ENCODE peak calls at places on chromosomes 3 and 15, in ten cellular contexts. One of them, this sample, is unnamed. For H3K4me1, the result is how much of the 10 kb centered on the place peaks cover.

GRCh38 chr3:45488581-45488980 is 100.2 kb downstream of the LARS2 start:
- DNase-seq in pancreas: no peak
- DNase-seq in fibroblast of lung: no peak
- DNase-seq in cardiac muscle cell: no peak
- DNase-seq in OCI-LY7: no peak
- DNase-seq in stomach: no peak
- DNase-seq in psoas muscle: no peak
- DNase-seq in A549: no peak
- DNase-seq in HCT116: no peak
- DNase-seq in naive thymus-derived CD4-positive, alpha-beta T cell: no peak
- DNase-seq in this sample: no peak

GRCh38 chr15:39974656-39975230 is 40.8 kb downstream of the EIF2AK4 start:
- DNase-seq in A549: no peak
- DNase-seq in psoas muscle: no peak
- DNase-seq in cardiac muscle cell: no peak
- DNase-seq in naive thymus-derived CD4-positive, alpha-beta T cell: no peak
- DNase-seq in fibroblast of lung: no peak
- DNase-seq in OCI-LY7: no peak
- DNase-seq in pancreas: no peak
- DNase-seq in stomach: no peak
- DNase-seq in HCT116: no peak
- DNase-seq in this sample: no peak

GRCh38 chr3:37144806-37145205 is 29.6 kb downstream of the LRRFIP2 start:
- DNase-seq in pancreas: no peak
- DNase-seq in stomach: no peak
- DNase-seq in naive thymus-derived CD4-positive, alpha-beta T cell: no peak
- DNase-seq in A549: peak
- DNase-seq in HCT116: no peak
- DNase-seq in OCI-LY7: no peak
- DNase-seq in cardiac muscle cell: no peak
- DNase-seq in fibroblast of lung: no peak
- DNase-seq in psoas muscle: no peak
- DNase-seq in this sample: no peak

GRCh38 chr3:112390783-112391641 is 58.1 kb downstream of the CD200 start:
- DNase-seq in fibroblast of lung: peak
- DNase-seq in A549: no peak
- DNase-seq in pancreas: no peak
- DNase-seq in stomach: no peak
- DNase-seq in cardiac muscle cell: peak
- DNase-seq in HCT116: no peak
- DNase-seq in naive thymus-derived CD4-positive, alpha-beta T cell: peak
- DNase-seq in psoas muscle: no peak
- DNase-seq in OCI-LY7: no peak
- DNase-seq in this sample: no peak

GRCh38 chr3:72613871-72614270 is 234.4 kb downstream of the SHQ1 start:
- DNase-seq in HCT116: no peak
- DNase-seq in fibroblast of lung: no peak
- DNase-seq in OCI-LY7: no peak
- DNase-seq in naive thymus-derived CD4-positive, alpha-beta T cell: no peak
- DNase-seq in A549: no peak
- DNase-seq in cardiac muscle cell: no peak
- DNase-seq in psoas muscle: no peak
- DNase-seq in pancreas: no peak
- DNase-seq in stomach: no peak
- DNase-seq in this sample: no peak

GRCh38 chr3:45981321-45982038 is 14.1 kb downstream of the FYCO1 start:
- DNase-seq in pancreas: no peak
- DNase-seq in naive thymus-derived CD4-positive, alpha-beta T cell: no peak
- DNase-seq in A549: no peak
- DNase-seq in stomach: no peak
- DNase-seq in OCI-LY7: no peak
- DNase-seq in fibroblast of lung: peak
- DNase-seq in HCT116: no peak
- DNase-seq in psoas muscle: no peak
- DNase-seq in cardiac muscle cell: peak
- DNase-seq in this sample: no peak

GRCh38 chr3:17394541-17395179 is 347.8 kb downstream of the TBC1D5 start:
- DNase-seq in OCI-LY7: no peak
- DNase-seq in naive thymus-derived CD4-positive, alpha-beta T cell: no peak
- DNase-seq in cardiac muscle cell: no peak
- DNase-seq in HCT116: no peak
- DNase-seq in stomach: no peak
- DNase-seq in A549: no peak
- DNase-seq in fibroblast of lung: no peak
- DNase-seq in pancreas: no peak
- DNase-seq in psoas muscle: no peak
- DNase-seq in this sample: no peak

GRCh38 chr3:126620743-126621142 is 34.2 kb downstream of the TXNRD3 start:
- DNase-seq in naive thymus-derived CD4-positive, alpha-beta T cell: no peak
- DNase-seq in psoas muscle: no peak
- DNase-seq in cardiac muscle cell: peak
- DNase-seq in fibroblast of lung: peak
- DNase-seq in A549: no peak
- DNase-seq in HCT116: no peak
- DNase-seq in pancreas: no peak
- DNase-seq in OCI-LY7: no peak
- DNase-seq in stomach: no peak
- DNase-seq in this sample: no peak

GRCh38 chr15:73375755-73376305 is 7.1 kb upstream of the HCN4 start:
- DNase-seq in A549: no peak
- DNase-seq in fibroblast of lung: no peak
- DNase-seq in psoas muscle: no peak
- DNase-seq in cardiac muscle cell: no peak
- DNase-seq in OCI-LY7: no peak
- DNase-seq in naive thymus-derived CD4-positive, alpha-beta T cell: no peak
- DNase-seq in HCT116: no peak
- DNase-seq in pancreas: no peak
- DNase-seq in stomach: no peak
- DNase-seq in this sample: no peak

GRCh38 chr3:13108861-13109260 is 35.6 kb upstream of the IQSEC1 start:
- DNase-seq in OCI-LY7: no peak
- DNase-seq in naive thymus-derived CD4-positive, alpha-beta T cell: no peak
- DNase-seq in A549: no peak
- DNase-seq in stomach: no peak
- DNase-seq in pancreas: peak
- DNase-seq in HCT116: no peak
- DNase-seq in psoas muscle: no peak
- DNase-seq in cardiac muscle cell: no peak
- DNase-seq in fibroblast of lung: no peak
- DNase-seq in this sample: peak
- H3K4me1 ChIP-seq in OCI-LY7: under half
- H3K4me1 ChIP-seq in naive thymus-derived CD4-positive, alpha-beta T cell: under half
- H3K4me1 ChIP-seq in A549: under half
- H3K4me1 ChIP-seq in stomach: under half
- H3K4me1 ChIP-seq in pancreas: under half
- H3K4me1 ChIP-seq in HCT116: under half
- H3K4me1 ChIP-seq in psoas muscle: under half
- H3K4me1 ChIP-seq in cardiac muscle cell: under half
- H3K4me1 ChIP-seq in fibroblast of lung: under half
- H3K4me1 ChIP-seq in this sample: under half

GRCh38 chr15:60589253-60589652 is 110.3 kb upstream of the ICE2 start:
- DNase-seq in pancreas: no peak
- DNase-seq in stomach: no peak
- DNase-seq in HCT116: no peak
- DNase-seq in OCI-LY7: no peak
- DNase-seq in A549: no peak
- DNase-seq in fibroblast of lung: no peak
- DNase-seq in cardiac muscle cell: no peak
- DNase-seq in psoas muscle: no peak
- DNase-seq in naive thymus-derived CD4-positive, alpha-beta T cell: peak
- DNase-seq in this sample: no peak

GRCh38 chr15:60584355-60585023 is 105.5 kb upstream of the ICE2 start:
- DNase-seq in psoas muscle: no peak
- DNase-seq in A549: no peak
- DNase-seq in naive thymus-derived CD4-positive, alpha-beta T cell: peak
- DNase-seq in cardiac muscle cell: no peak
- DNase-seq in stomach: no peak
- DNase-seq in OCI-LY7: no peak
- DNase-seq in fibroblast of lung: no peak
- DNase-seq in HCT116: no peak
- DNase-seq in pancreas: no peak
- DNase-seq in this sample: no peak

GRCh38 chr15:60583194-60583593 is 104.3 kb upstream of the ICE2 start:
- DNase-seq in fibroblast of lung: no peak
- DNase-seq in stomach: no peak
- DNase-seq in OCI-LY7: no peak
- DNase-seq in psoas muscle: no peak
- DNase-seq in naive thymus-derived CD4-positive, alpha-beta T cell: no peak
- DNase-seq in A549: no peak
- DNase-seq in HCT116: no peak
- DNase-seq in pancreas: no peak
- DNase-seq in cardiac muscle cell: no peak
- DNase-seq in this sample: no peak

GRCh38 chr15:60583946-60584345 is 105.0 kb upstream of the ICE2 start:
- DNase-seq in cardiac muscle cell: no peak
- DNase-seq in OCI-LY7: no peak
- DNase-seq in fibroblast of lung: no peak
- DNase-seq in naive thymus-derived CD4-positive, alpha-beta T cell: no peak
- DNase-seq in pancreas: no peak
- DNase-seq in A549: peak
- DNase-seq in stomach: no peak
- DNase-seq in HCT116: no peak
- DNase-seq in psoas muscle: no peak
- DNase-seq in this sample: no peak

DNA sequence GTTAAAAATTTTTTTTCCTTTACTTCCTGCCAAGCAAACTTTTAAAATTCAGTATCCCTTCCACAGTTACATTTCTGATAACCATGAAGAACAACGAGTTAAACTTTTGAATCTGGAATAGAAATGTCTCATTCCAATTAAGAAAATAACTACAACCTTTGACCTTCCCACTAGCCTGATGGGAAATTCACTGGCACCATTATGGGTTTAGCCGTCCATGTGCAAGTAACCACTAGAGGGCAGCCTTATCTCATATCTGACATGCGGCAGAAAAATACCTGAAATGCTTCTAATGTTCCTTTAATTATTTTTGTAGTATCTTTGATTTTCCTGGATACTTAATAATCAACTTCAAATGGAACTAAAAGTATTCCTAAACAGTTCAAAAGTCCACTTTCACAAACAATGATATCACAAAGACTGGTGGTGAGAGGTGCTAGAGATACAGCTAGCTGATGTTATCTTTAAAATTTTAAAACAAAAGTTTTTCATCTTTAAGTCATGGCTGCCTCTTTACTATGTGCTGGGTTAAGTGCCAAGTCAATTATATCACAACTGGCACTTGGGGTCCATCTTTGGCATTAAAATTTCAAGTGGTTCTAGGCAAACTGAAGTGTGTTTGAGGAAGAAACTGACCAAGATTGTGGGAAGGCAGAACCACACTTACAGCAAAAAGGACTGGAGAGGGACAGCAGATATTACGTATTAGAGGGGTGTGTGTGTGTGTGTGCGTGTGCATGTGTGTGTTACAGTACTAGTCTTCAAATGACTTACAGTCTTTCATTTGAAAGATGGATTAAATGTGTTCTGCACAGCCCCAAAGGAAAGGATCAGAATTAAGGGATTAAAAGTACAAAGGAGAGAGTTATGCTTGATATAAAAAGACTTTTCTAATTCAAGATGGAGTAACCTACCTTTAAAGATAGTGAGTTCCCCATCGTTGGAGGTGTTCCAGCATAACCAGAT is 107.1 kb upstream of the ICE2 start:
- DNase-seq in HCT116: peak
- DNase-seq in A549: peak
- DNase-seq in naive thymus-derived CD4-positive, alpha-beta T cell: peak
- DNase-seq in stomach: peak
- DNase-seq in fibroblast of lung: peak
- DNase-seq in psoas muscle: no peak
- DNase-seq in cardiac muscle cell: peak
- DNase-seq in pancreas: no peak
- DNase-seq in OCI-LY7: peak
- DNase-seq in this sample: no peak
- H3K4me1 ChIP-seq in HCT116: under half
- H3K4me1 ChIP-seq in A549: under half
- H3K4me1 ChIP-seq in naive thymus-derived CD4-positive, alpha-beta T cell: half or more
- H3K4me1 ChIP-seq in stomach: under half
- H3K4me1 ChIP-seq in fibroblast of lung: under half
- H3K4me1 ChIP-seq in psoas muscle: half or more
- H3K4me1 ChIP-seq in cardiac muscle cell: under half
- H3K4me1 ChIP-seq in pancreas: under half
- H3K4me1 ChIP-seq in OCI-LY7: under half
- H3K4me1 ChIP-seq in this sample: under half

DNA sequence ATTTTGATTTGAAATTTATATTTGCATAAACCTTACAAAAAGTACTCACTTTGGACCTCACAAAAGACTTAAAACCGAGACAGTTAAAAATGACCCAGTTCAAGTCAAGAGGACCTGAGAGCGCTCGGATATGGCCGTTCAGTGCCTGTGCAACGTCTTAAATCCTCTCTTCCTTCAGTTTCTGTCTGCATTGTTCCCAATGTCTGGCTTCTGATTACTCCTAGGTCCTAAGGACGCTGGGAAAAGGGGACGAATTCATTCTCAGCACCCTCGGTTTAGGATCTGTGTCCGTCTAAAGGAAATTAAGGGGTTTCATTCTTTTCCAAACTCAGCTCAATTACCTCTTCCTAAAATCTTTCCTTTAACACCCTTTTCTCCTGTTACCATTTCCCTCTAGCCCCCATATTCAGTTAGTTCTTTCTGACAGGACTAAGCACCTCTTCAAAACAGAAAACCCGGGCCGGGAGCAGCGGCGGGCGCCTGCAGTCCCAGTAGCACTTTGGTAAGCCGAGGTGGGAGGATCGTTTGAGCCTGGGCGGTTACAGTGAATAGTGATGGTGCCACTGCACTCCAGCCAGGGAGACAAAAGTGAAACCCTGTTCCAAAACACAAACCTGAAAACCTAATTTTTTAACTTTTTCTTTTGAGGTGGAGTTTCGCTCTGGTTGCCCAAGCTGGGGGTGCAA is 931 bp downstream of the DPPA4 start:
- DNase-seq in HCT116: no peak
- DNase-seq in fibroblast of lung: peak
- DNase-seq in stomach: no peak
- DNase-seq in pancreas: peak
- DNase-seq in A549: no peak
- DNase-seq in psoas muscle: no peak
- DNase-seq in naive thymus-derived CD4-positive, alpha-beta T cell: peak
- DNase-seq in cardiac muscle cell: peak
- DNase-seq in OCI-LY7: no peak
- DNase-seq in this sample: no peak
- H3K4me1 ChIP-seq in HCT116: under half
- H3K4me1 ChIP-seq in fibroblast of lung: under half
- H3K4me1 ChIP-seq in stomach: under half
- H3K4me1 ChIP-seq in pancreas: under half
- H3K4me1 ChIP-seq in A549: under half
- H3K4me1 ChIP-seq in psoas muscle: under half
- H3K4me1 ChIP-seq in naive thymus-derived CD4-positive, alpha-beta T cell: under half
- H3K4me1 ChIP-seq in cardiac muscle cell: under half
- H3K4me1 ChIP-seq in OCI-LY7: under half
- H3K4me1 ChIP-seq in this sample: under half

DNA sequence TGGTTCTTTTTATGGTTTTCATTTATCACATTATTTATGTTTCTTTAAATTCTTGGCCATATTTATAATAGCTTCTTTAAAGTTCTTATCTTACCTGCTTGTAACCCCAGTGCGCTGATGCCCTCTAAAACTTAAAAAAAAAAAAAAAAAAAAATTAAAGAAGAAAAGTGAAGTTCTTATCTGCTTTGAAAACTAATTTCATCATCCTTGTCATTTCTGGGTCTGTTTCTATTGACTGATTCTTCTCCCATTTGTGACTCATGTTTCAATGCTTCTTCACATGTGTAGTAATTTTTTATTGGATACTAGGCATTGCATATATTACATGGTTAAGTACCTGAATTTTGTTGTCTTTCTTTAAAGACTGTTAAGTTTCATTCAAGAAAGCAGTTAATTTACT is 3.4 kb upstream of the SEC22A start:
- DNase-seq in OCI-LY7: no peak
- DNase-seq in A549: no peak
- DNase-seq in pancreas: no peak
- DNase-seq in stomach: no peak
- DNase-seq in cardiac muscle cell: no peak
- DNase-seq in psoas muscle: no peak
- DNase-seq in HCT116: no peak
- DNase-seq in fibroblast of lung: no peak
- DNase-seq in naive thymus-derived CD4-positive, alpha-beta T cell: no peak
- DNase-seq in this sample: no peak
- H3K4me1 ChIP-seq in OCI-LY7: under half
- H3K4me1 ChIP-seq in A549: under half
- H3K4me1 ChIP-seq in pancreas: under half
- H3K4me1 ChIP-seq in stomach: under half
- H3K4me1 ChIP-seq in cardiac muscle cell: under half
- H3K4me1 ChIP-seq in psoas muscle: under half
- H3K4me1 ChIP-seq in HCT116: under half
- H3K4me1 ChIP-seq in fibroblast of lung: under half
- H3K4me1 ChIP-seq in naive thymus-derived CD4-positive, alpha-beta T cell: under half
- H3K4me1 ChIP-seq in this sample: under half

This sample was measured in aorta.